ENCODE peak calls at places on chromosomes 6 and 20, in eight cellular contexts. One of them, this sample, is unnamed.

GRCh38 chr6:109165392-109165964 is 70.2 kb downstream of the CEP57L1 start:
- DNase-seq in cardiac muscle cell: peak
- DNase-seq in thoracic aorta: no peak
- DNase-seq in Peyer's patch: peak
- DNase-seq in choroid plexus epithelial cell: peak
- DNase-seq in CD8-positive, alpha-beta memory T cell: no peak
- DNase-seq in lower leg skin: no peak
- DNase-seq in stomach: no peak
- DNase-seq in this sample: peak

GRCh38 chr6:30071081-30071818 is 4.3 kb downstream of the PPP1R11 start:
- DNase-seq in cardiac muscle cell: peak
- DNase-seq in thoracic aorta: no peak
- DNase-seq in Peyer's patch: no peak
- DNase-seq in choroid plexus epithelial cell: peak
- DNase-seq in CD8-positive, alpha-beta memory T cell: no peak
- DNase-seq in lower leg skin: no peak
- DNase-seq in stomach: no peak
- DNase-seq in this sample: no peak

GRCh38 chr20:2246081-2246491 is 49.7 kb upstream of the TGM3 start:
- DNase-seq in cardiac muscle cell: peak
- DNase-seq in thoracic aorta: no peak
- DNase-seq in Peyer's patch: no peak
- DNase-seq in choroid plexus epithelial cell: no peak
- DNase-seq in CD8-positive, alpha-beta memory T cell: no peak
- DNase-seq in lower leg skin: peak
- DNase-seq in stomach: no peak
- DNase-seq in this sample: no peak

GRCh38 chr20:50187403-50188051 is 3.1 kb upstream of the CEBPB start:
- DNase-seq in cardiac muscle cell: no peak
- DNase-seq in thoracic aorta: no peak
- DNase-seq in Peyer's patch: no peak
- DNase-seq in choroid plexus epithelial cell: peak
- DNase-seq in CD8-positive, alpha-beta memory T cell: no peak
- DNase-seq in lower leg skin: no peak
- DNase-seq in stomach: no peak
- DNase-seq in this sample: peak

GRCh38 chr6:75331134-75331533 is 46.5 kb upstream of the TMEM30A start:
- DNase-seq in cardiac muscle cell: no peak
- DNase-seq in thoracic aorta: no peak
- DNase-seq in Peyer's patch: no peak
- DNase-seq in choroid plexus epithelial cell: no peak
- DNase-seq in CD8-positive, alpha-beta memory T cell: no peak
- DNase-seq in lower leg skin: no peak
- DNase-seq in stomach: no peak
- DNase-seq in this sample: peak

GRCh38 chr6:454148-454991 is 62.8 kb downstream of the IRF4 start:
- DNase-seq in cardiac muscle cell: no peak
- DNase-seq in thoracic aorta: no peak
- DNase-seq in Peyer's patch: no peak
- DNase-seq in choroid plexus epithelial cell: no peak
- DNase-seq in CD8-positive, alpha-beta memory T cell: no peak
- DNase-seq in lower leg skin: no peak
- DNase-seq in stomach: no peak
- DNase-seq in this sample: no peak

GRCh38 chr20:59938221-59938620 is 1.9 kb downstream of the PPP1R3D start:
- DNase-seq in cardiac muscle cell: no peak
- DNase-seq in thoracic aorta: no peak
- DNase-seq in Peyer's patch: no peak
- DNase-seq in choroid plexus epithelial cell: peak
- DNase-seq in CD8-positive, alpha-beta memory T cell: no peak
- DNase-seq in lower leg skin: no peak
- DNase-seq in stomach: no peak
- DNase-seq in this sample: peak

GRCh38 chr6:163392533-163392932 is 22.0 kb upstream of the QKI start:
- DNase-seq in cardiac muscle cell: peak
- DNase-seq in thoracic aorta: no peak
- DNase-seq in Peyer's patch: no peak
- DNase-seq in choroid plexus epithelial cell: peak
- DNase-seq in CD8-positive, alpha-beta memory T cell: no peak
- DNase-seq in lower leg skin: no peak
- DNase-seq in stomach: peak
- DNase-seq in this sample: peak

GRCh38 chr6:85364354-85364753 is 85.5 kb upstream of the NT5E start:
- DNase-seq in cardiac muscle cell: no peak
- DNase-seq in thoracic aorta: no peak
- DNase-seq in Peyer's patch: no peak
- DNase-seq in choroid plexus epithelial cell: peak
- DNase-seq in CD8-positive, alpha-beta memory T cell: no peak
- DNase-seq in lower leg skin: no peak
- DNase-seq in stomach: no peak
- DNase-seq in this sample: peak

GRCh38 chr6:54262499-54262898 is 45.7 kb upstream of the TINAG start:
- DNase-seq in cardiac muscle cell: no peak
- DNase-seq in thoracic aorta: no peak
- DNase-seq in Peyer's patch: no peak
- DNase-seq in choroid plexus epithelial cell: no peak
- DNase-seq in CD8-positive, alpha-beta memory T cell: no peak
- DNase-seq in lower leg skin: no peak
- DNase-seq in stomach: no peak
- DNase-seq in this sample: no peak

GRCh38 chr6:143514996-143515760 is 3.7 kb upstream of the FUCA2 start:
- DNase-seq in cardiac muscle cell: peak
- DNase-seq in thoracic aorta: no peak
- DNase-seq in Peyer's patch: no peak
- DNase-seq in choroid plexus epithelial cell: no peak
- DNase-seq in CD8-positive, alpha-beta memory T cell: no peak
- DNase-seq in lower leg skin: no peak
- DNase-seq in stomach: peak
- DNase-seq in this sample: no peak

GRCh38 chr20:19688031-19688806 is 69.8 kb upstream of the RIN2 start:
- DNase-seq in cardiac muscle cell: peak
- DNase-seq in thoracic aorta: peak
- DNase-seq in Peyer's patch: peak
- DNase-seq in choroid plexus epithelial cell: peak
- DNase-seq in CD8-positive, alpha-beta memory T cell: no peak
- DNase-seq in lower leg skin: peak
- DNase-seq in stomach: peak
- DNase-seq in this sample: peak

GRCh38 chr6:79600313-79601019 is 30.7 kb upstream of the SH3BGRL2 start:
- DNase-seq in cardiac muscle cell: no peak
- DNase-seq in thoracic aorta: no peak
- DNase-seq in Peyer's patch: no peak
- DNase-seq in choroid plexus epithelial cell: no peak
- DNase-seq in CD8-positive, alpha-beta memory T cell: no peak
- DNase-seq in lower leg skin: no peak
- DNase-seq in stomach: no peak
- DNase-seq in this sample: no peak

GRCh38 chr20:57679113-57679512 is 30.7 kb downstream of the PMEPA1 start:
- DNase-seq in cardiac muscle cell: no peak
- DNase-seq in thoracic aorta: no peak
- DNase-seq in Peyer's patch: no peak
- DNase-seq in choroid plexus epithelial cell: no peak
- DNase-seq in CD8-positive, alpha-beta memory T cell: no peak
- DNase-seq in lower leg skin: no peak
- DNase-seq in stomach: no peak
- DNase-seq in this sample: no peak

GRCh38 chr6:104699598-104700329 is 160.0 kb downstream of the HACE1 start:
- DNase-seq in cardiac muscle cell: peak
- DNase-seq in thoracic aorta: no peak
- DNase-seq in Peyer's patch: no peak
- DNase-seq in choroid plexus epithelial cell: no peak
- DNase-seq in CD8-positive, alpha-beta memory T cell: no peak
- DNase-seq in lower leg skin: no peak
- DNase-seq in stomach: no peak
- DNase-seq in this sample: no peak

GRCh38 chr20:3473324-3473723 is 2.5 kb downstream of the ATRN start:
- DNase-seq in cardiac muscle cell: no peak
- DNase-seq in thoracic aorta: no peak
- DNase-seq in Peyer's patch: no peak
- DNase-seq in choroid plexus epithelial cell: no peak
- DNase-seq in CD8-positive, alpha-beta memory T cell: no peak
- DNase-seq in lower leg skin: no peak
- DNase-seq in stomach: no peak
- DNase-seq in this sample: no peak

GRCh38 chr6:81734081-81734480 is 18.4 kb downstream of the TENT5A start:
- DNase-seq in cardiac muscle cell: no peak
- DNase-seq in thoracic aorta: no peak
- DNase-seq in Peyer's patch: no peak
- DNase-seq in choroid plexus epithelial cell: peak
- DNase-seq in CD8-positive, alpha-beta memory T cell: no peak
- DNase-seq in lower leg skin: no peak
- DNase-seq in stomach: no peak
- DNase-seq in this sample: peak

GRCh38 chr6:12709116-12709515 is 7.5 kb upstream of the PHACTR1 start:
- DNase-seq in cardiac muscle cell: no peak
- DNase-seq in thoracic aorta: no peak
- DNase-seq in Peyer's patch: no peak
- DNase-seq in choroid plexus epithelial cell: peak
- DNase-seq in CD8-positive, alpha-beta memory T cell: no peak
- DNase-seq in lower leg skin: no peak
- DNase-seq in stomach: no peak
- DNase-seq in this sample: peak

GRCh38 chr20:18669241-18670019 is 81.6 kb downstream of the DTD1 start:
- DNase-seq in cardiac muscle cell: peak
- DNase-seq in thoracic aorta: no peak
- DNase-seq in Peyer's patch: no peak
- DNase-seq in choroid plexus epithelial cell: peak
- DNase-seq in CD8-positive, alpha-beta memory T cell: no peak
- DNase-seq in lower leg skin: peak
- DNase-seq in stomach: no peak
- DNase-seq in this sample: no peak

GRCh38 chr20:3238616-3239025 is 369 bp downstream of the SLC4A11 start:
- DNase-seq in cardiac muscle cell: no peak
- DNase-seq in thoracic aorta: no peak
- DNase-seq in Peyer's patch: peak
- DNase-seq in choroid plexus epithelial cell: peak
- DNase-seq in CD8-positive, alpha-beta memory T cell: peak
- DNase-seq in lower leg skin: no peak
- DNase-seq in stomach: peak
- DNase-seq in this sample: peak

GRCh38 chr20:62592506-62593177 is 49.7 kb upstream of the SLCO4A1 start:
- DNase-seq in cardiac muscle cell: no peak
- DNase-seq in thoracic aorta: no peak
- DNase-seq in Peyer's patch: no peak
- DNase-seq in choroid plexus epithelial cell: no peak
- DNase-seq in CD8-positive, alpha-beta memory T cell: no peak
- DNase-seq in lower leg skin: no peak
- DNase-seq in stomach: no peak
- DNase-seq in this sample: no peak
- H3K4me3 ChIP-seq in cardiac muscle cell: no peak
- H3K4me3 ChIP-seq in thoracic aorta: no peak
- H3K4me3 ChIP-seq in Peyer's patch: no peak
- H3K4me3 ChIP-seq in choroid plexus epithelial cell: no peak
- H3K4me3 ChIP-seq in CD8-positive, alpha-beta memory T cell: no peak
- H3K4me3 ChIP-seq in lower leg skin: no peak
- H3K4me3 ChIP-seq in stomach: no peak
- H3K4me3 ChIP-seq in this sample: no peak

GRCh38 chr6:136014454-136015421 is 163.2 kb downstream of the PDE7B start:
- DNase-seq in cardiac muscle cell: no peak
- DNase-seq in thoracic aorta: no peak
- DNase-seq in Peyer's patch: no peak
- DNase-seq in choroid plexus epithelial cell: peak
- DNase-seq in CD8-positive, alpha-beta memory T cell: no peak
- DNase-seq in lower leg skin: no peak
- DNase-seq in stomach: no peak
- DNase-seq in this sample: peak
- H3K4me3 ChIP-seq in cardiac muscle cell: no peak
- H3K4me3 ChIP-seq in thoracic aorta: no peak
- H3K4me3 ChIP-seq in Peyer's patch: no peak
- H3K4me3 ChIP-seq in choroid plexus epithelial cell: no peak
- H3K4me3 ChIP-seq in CD8-positive, alpha-beta memory T cell: no peak
- H3K4me3 ChIP-seq in lower leg skin: no peak
- H3K4me3 ChIP-seq in stomach: no peak
- H3K4me3 ChIP-seq in this sample: no peak

GRCh38 chr6:161273752-161274487 is at the start of gene AGPAT4:
- DNase-seq in cardiac muscle cell: peak
- DNase-seq in thoracic aorta: peak
- DNase-seq in Peyer's patch: peak
- DNase-seq in choroid plexus epithelial cell: peak
- DNase-seq in CD8-positive, alpha-beta memory T cell: peak
- DNase-seq in lower leg skin: peak
- DNase-seq in stomach: peak
- DNase-seq in this sample: peak

GRCh38 chr6:161273356-161273751 is 507 bp downstream of the AGPAT4 start:
- DNase-seq in cardiac muscle cell: no peak
- DNase-seq in thoracic aorta: no peak
- DNase-seq in Peyer's patch: no peak
- DNase-seq in choroid plexus epithelial cell: peak
- DNase-seq in CD8-positive, alpha-beta memory T cell: peak
- DNase-seq in lower leg skin: no peak
- DNase-seq in stomach: no peak
- DNase-seq in this sample: peak

GRCh38 chr6:161269310-161269709 is 4.6 kb downstream of the AGPAT4 start:
- DNase-seq in cardiac muscle cell: no peak
- DNase-seq in thoracic aorta: no peak
- DNase-seq in Peyer's patch: no peak
- DNase-seq in choroid plexus epithelial cell: no peak
- DNase-seq in CD8-positive, alpha-beta memory T cell: no peak
- DNase-seq in lower leg skin: no peak
- DNase-seq in stomach: no peak
- DNase-seq in this sample: no peak

GRCh38 chr6:161272600-161273355 is 1.1 kb downstream of the AGPAT4 start:
- DNase-seq in cardiac muscle cell: peak
- DNase-seq in thoracic aorta: no peak
- DNase-seq in Peyer's patch: no peak
- DNase-seq in choroid plexus epithelial cell: peak
- DNase-seq in CD8-positive, alpha-beta memory T cell: no peak
- DNase-seq in lower leg skin: no peak
- DNase-seq in stomach: no peak
- DNase-seq in this sample: peak

DNA sequence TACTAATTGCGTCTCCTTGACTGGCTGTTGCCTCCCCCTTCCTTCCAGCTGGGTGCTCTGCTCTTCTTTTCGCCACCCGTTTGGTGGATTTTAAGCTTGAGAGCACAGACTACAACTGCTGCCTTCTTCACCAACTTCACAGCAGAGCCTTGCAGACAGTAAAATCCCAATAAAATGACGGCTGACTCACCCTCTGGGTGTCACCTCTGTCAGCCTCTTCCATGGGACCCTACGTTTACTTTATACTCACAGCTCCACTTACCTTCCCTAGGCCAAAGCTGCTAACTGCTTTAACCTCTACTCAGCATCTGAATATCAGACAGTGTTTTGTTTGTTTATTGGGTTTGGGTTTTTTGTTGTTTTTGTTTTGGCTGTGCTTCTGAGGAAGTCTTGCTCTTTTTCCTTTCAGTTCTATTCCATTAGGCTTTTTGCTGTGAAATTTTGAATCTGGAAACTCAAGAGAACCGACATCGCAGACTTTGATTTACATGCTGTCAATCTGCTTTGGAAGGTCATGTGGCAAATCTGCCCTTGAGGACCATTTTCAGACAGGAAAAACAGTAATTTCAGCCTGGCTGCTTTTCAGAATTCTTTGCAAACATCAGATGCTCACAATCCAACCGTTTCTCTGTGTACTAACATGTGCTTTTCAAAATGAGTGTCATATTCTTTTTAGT is 2.4 kb downstream of the AGPAT4 start:
- DNase-seq in cardiac muscle cell: no peak
- DNase-seq in thoracic aorta: no peak
- DNase-seq in Peyer's patch: no peak
- DNase-seq in choroid plexus epithelial cell: no peak
- DNase-seq in CD8-positive, alpha-beta memory T cell: no peak
- DNase-seq in lower leg skin: no peak
- DNase-seq in stomach: no peak
- DNase-seq in this sample: no peak
- H3K4me3 ChIP-seq in cardiac muscle cell: peak
- H3K4me3 ChIP-seq in thoracic aorta: no peak
- H3K4me3 ChIP-seq in Peyer's patch: no peak
- H3K4me3 ChIP-seq in choroid plexus epithelial cell: no peak
- H3K4me3 ChIP-seq in CD8-positive, alpha-beta memory T cell: no peak
- H3K4me3 ChIP-seq in lower leg skin: no peak
- H3K4me3 ChIP-seq in stomach: no peak
- H3K4me3 ChIP-seq in this sample: no peak

GRCh38 chr20:10313701-10314100 is 95.1 kb downstream of the SNAP25 start:
- DNase-seq in cardiac muscle cell: peak
- DNase-seq in thoracic aorta: no peak
- DNase-seq in Peyer's patch: no peak
- DNase-seq in choroid plexus epithelial cell: peak
- DNase-seq in CD8-positive, alpha-beta memory T cell: no peak
- DNase-seq in lower leg skin: no peak
- DNase-seq in stomach: no peak
- DNase-seq in this sample: no peak
- H3K4me3 ChIP-seq in cardiac muscle cell: peak
- H3K4me3 ChIP-seq in thoracic aorta: peak
- H3K4me3 ChIP-seq in Peyer's patch: no peak
- H3K4me3 ChIP-seq in choroid plexus epithelial cell: no peak
- H3K4me3 ChIP-seq in CD8-positive, alpha-beta memory T cell: no peak
- H3K4me3 ChIP-seq in lower leg skin: no peak
- H3K4me3 ChIP-seq in stomach: no peak
- H3K4me3 ChIP-seq in this sample: no peak

This sample was measured in epithelial cell of esophagus.